ENCODE peak calls at places on chromosomes 13 and 19, in four cellular contexts. C, W, Q and I are unnamed samples.

GRCh38 chr19:16327501-16327900 is 2.9 kb downstream of the KLF2 start:
- DNase-seq in C (peak; percentile 36), Q (no peak), W (peak; percentile 35), I (no peak)

GRCh38 chr13:102597029-102598015 is 536 bp downstream of the TPP2 start:
- DNase-seq in C (peak; percentile 46), W (peak; percentile 22), Q (no peak), I (peak; percentile 20)

GRCh38 chr13:73794755-73795154 is 339.4 kb downstream of the KLF12 start:
- DNase-seq in Q (no peak), C (no peak), W (no peak), I (no peak)

GRCh38 chr19:41321600-41322270 is 11.8 kb downstream of the CCDC97 start:
- DNase-seq in C (no peak), W (no peak), Q (no peak), I (no peak)

GRCh38 chr19:14197882-14198281 is 8.1 kb downstream of the ADGRL1 start:
- DNase-seq in C (no peak), W (no peak), Q (no peak), I (no peak)

GRCh38 chr19:13834308-13834790 is 39.1 kb downstream of the ZSWIM4 start:
- DNase-seq in W (no peak), C (no peak), Q (no peak), I (no peak)

GRCh38 chr13:93227906-93228801 is 1.5 kb downstream of the GPC6 start:
- DNase-seq in Q (no peak), C (no peak), W (no peak), I (no peak)

GRCh38 chr13:45167611-45168554 is 33.0 kb downstream of the KCTD4 start:
- DNase-seq in C (no peak), W (no peak), Q (no peak), I (no peak)

GRCh38 chr13:19606152-19606551 is 27.3 kb upstream of the MPHOSPH8 start:
- DNase-seq in W (no peak), Q (no peak), C (no peak), I (no peak)